ENCODE peak calls at places on chromosome 5, in eight cellular contexts. V is GM23338, R is HepG2, C is A549, U is K562, O is HL-60, H is SK-N-SH, I is GM12878. Q is an unnamed sample.

GRCh38 chr5:17256839-17257238 is 39.4 kb downstream of the BASP1 start:
- DNase-seq in V (no peak), R (no peak), C (no peak), U (no peak), O (no peak), H (no peak), I (no peak), Q (no peak)

GRCh38 chr5:179822444-179822990 is 1.8 kb downstream of the SQSTM1 start:
- DNase-seq in V (no peak), R (no peak), C (no peak), U (no peak), O (no peak), H (no peak), I (no peak), Q (no peak)

GRCh38 chr5:911601-912000 is 18.9 kb downstream of the TRIP13 start:
- DNase-seq in V (no peak), R (no peak), C (peak), U (no peak), O (no peak), H (no peak), I (no peak), Q (peak)

GRCh38 chr5:135977375-135977928 is 22.7 kb upstream of the LECT2 start:
- DNase-seq in V (peak), R (no peak), C (peak), U (peak), O (no peak), H (no peak), I (no peak), Q (peak)

GRCh38 chr5:34898258-34898895 is 16.9 kb downstream of the RAD1 start:
- DNase-seq in V (peak), R (peak), C (peak), U (peak), O (peak), H (peak), I (no peak), Q (peak)

GRCh38 chr5:117657591-117657990 is 1083.0 kb upstream of the SEMA6A start:
- DNase-seq in V (no peak), R (no peak), C (no peak), U (no peak), O (no peak), H (peak), I (no peak), Q (no peak)

GRCh38 chr5:110681109-110681508 is 45.4 kb downstream of the TMEM232 start:
- DNase-seq in V (peak), R (no peak), C (no peak), U (no peak), O (no peak), H (no peak), I (no peak), Q (no peak)

GRCh38 chr5:127994087-127994660 is 89.4 kb upstream of the SLC12A2 start:
- DNase-seq in V (no peak), R (no peak), C (no peak), U (no peak), O (no peak), H (no peak), I (no peak), Q (no peak)

GRCh38 chr5:154494036-154494435 is 16.0 kb upstream of the HAND1 start:
- DNase-seq in V (no peak), R (no peak), C (no peak), U (no peak), O (no peak), H (no peak), I (no peak), Q (no peak)
- TF ChIP-seq REST in V (no peak), R (no peak), C (no peak), U (no peak), O (no peak), H (no peak), I (no peak), Q (no peak)

DNA sequence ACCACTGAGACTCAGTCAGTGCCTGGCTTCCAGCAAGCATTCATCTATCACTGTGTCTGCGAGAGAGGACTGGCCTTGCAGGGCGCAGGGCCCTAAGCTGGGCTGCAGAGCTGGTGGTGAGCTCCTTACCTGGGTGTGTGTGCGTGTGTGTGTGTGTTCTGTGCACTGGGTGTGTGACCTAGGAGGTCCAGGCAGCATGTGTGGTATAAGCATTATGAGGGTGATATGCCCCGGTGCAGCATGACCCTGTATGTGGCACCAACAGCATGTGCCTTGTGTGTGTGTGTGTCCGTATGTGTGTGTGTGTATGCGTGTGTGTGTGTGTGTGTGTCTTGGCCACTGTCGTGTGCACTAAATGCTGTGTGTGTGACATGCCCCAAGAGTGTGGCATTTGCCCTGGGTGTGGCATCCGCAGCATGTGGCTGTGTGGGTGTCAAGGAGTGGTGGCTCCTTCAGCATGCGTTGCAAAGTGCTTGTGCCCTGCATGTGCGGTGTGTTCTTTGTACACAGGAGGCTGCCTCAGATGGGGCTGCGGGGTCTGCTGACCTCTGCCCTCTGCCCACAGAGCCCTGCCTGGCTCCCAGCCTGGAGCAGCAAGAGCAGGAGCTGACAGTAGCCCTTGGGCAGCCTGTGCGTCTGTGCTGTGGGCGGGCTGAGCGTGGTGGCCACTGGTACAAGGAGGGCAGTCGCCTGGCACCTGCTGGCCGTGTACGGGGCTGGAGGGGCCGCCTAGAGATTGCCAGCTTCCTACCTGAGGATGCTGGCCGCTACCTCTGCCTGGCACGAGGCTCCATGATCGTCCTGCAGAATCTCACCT is 3.3 kb downstream of the FGFR4 start:
- DNase-seq in V (no peak), R (no peak), C (no peak), U (no peak), O (no peak), H (no peak), I (no peak), Q (no peak)
- TF ChIP-seq REST in V (no peak), R (no peak), C (no peak), U (no peak), O (no peak), H (no peak), I (no peak), Q (no peak)

DNA sequence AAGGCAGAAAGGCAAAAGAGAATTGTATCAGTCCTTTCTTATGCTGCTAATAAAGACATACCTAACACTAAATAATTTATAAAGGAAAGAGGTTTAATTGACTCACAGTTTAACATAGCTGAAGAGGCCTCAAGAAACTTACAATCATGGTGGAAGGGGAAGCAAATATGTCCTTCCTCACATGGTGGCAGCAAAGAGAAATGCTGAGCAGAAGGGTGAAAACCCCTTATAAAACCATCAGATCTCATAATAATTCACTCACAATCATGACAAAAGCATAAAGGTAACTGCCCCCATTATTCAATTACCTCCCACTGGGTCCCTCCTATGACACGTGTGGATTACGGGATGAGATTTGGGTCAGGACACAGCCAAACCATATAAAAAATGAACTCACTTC is 312.5 kb upstream of the PTGER4 start:
- DNase-seq in V (no peak), R (no peak), C (no peak), U (no peak), O (no peak), H (no peak), I (no peak), Q (no peak)
- TF ChIP-seq REST in V (no peak), R (no peak), C (no peak), U (no peak), O (no peak), H (no peak), I (no peak), Q (no peak)

DNA sequence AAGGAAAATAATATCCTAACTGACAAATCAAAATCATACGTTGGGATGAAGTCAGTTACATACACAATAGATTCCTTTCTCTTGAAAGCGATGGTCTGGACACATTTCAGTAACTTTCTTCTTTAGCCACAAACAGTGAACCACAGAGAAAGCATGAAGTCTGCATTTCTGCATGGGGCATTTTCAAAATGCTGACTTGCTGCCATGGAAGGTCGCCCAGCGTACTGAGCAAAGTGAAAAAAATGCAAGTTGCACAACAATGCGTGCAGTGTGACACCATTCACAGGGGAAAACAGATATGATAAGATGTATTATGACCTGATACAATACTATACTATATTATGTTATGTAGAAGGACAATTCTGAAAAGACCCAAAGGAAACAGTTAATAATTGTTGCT is 146.3 kb downstream of the SNX18 start:
- DNase-seq in V (no peak), R (no peak), C (no peak), U (no peak), O (no peak), H (no peak), I (no peak), Q (no peak)
- TF ChIP-seq REST in V (no peak), R (no peak), C (no peak), U (no peak), O (no peak), H (no peak), I (no peak), Q (no peak)

DNA sequence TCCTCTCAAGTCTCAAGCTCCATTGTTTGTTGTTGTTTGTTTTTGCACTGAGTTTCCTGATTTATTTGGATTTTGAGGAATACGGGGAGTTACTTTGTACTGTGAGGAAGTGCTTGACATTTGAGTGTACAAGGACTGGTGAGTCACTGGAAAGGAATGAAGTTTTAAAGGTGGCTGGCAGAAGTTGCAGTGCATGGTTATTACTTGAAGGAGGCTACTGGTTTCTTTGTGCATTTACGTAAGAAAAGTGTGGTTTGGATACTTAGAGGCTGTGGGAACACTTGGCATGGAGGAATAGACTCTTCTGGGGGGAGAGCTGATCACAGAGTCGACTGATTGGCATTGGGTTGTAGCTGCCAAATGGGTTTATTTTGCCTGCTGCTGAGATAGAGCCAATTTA is 919.0 kb downstream of the TAF11L14 start:
- DNase-seq in V (no peak), R (no peak), C (peak), U (no peak), O (no peak), H (no peak), I (no peak), Q (no peak)
- TF ChIP-seq REST in V (no peak), R (no peak), C (no peak), U (no peak), O (no peak), H (no peak), I (no peak), Q (no peak)

DNA sequence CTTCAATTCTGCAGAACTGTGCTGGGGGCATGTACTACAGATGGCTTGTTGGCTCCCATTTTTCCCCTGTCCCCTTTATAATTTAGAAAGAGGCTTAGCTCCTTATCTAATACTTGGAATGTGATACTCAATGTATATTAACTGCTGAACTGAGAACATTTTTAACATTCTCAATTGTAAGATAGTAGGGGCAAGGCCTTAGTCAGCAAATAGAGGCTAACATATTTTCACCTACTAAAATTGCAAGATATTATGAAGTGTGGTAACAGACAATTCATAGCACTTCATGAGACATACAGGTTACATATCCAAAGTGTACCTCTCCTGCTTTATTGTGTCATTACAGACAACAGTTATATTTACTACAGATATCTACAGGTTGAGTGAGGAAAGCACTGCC is 118.2 kb upstream of the ZNF366 start:
- DNase-seq in V (no peak), R (no peak), C (no peak), U (no peak), O (no peak), H (no peak), I (no peak), Q (no peak)
- TF ChIP-seq REST in V (no peak), R (no peak), C (no peak), U (no peak), O (no peak), H (no peak), I (no peak), Q (no peak)

GRCh38 chr5:83895860-83896259 is 175.2 kb upstream of the HAPLN1 start:
- DNase-seq in V (no peak), R (no peak), C (no peak), U (no peak), O (no peak), H (no peak), I (no peak), Q (no peak)
- TF ChIP-seq REST in V (no peak), R (no peak), C (no peak), U (no peak), O (no peak), H (no peak), I (no peak), Q (no peak)

DNA sequence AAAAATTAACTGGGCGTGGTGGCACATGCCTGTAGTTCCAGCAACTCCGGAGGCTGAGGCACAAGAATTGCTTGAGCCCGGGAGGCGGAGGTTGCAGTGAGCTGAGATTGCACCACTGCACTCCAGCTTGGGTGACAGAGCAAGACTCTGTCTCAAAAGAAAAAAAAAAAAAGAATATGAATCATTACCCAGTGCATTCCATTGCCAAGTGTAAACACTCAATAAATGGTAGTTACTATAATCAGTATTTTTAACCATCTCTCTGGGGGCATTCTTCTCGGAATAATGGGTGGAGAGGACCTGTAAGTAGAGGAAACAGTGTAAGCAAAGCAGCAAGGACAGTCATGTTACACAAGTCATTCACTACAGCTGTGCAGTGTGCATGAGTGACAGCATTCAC is 13.8 kb upstream of the RANBP17 start:
- DNase-seq in V (no peak), R (no peak), C (no peak), U (no peak), O (no peak), H (no peak), I (no peak), Q (no peak)
- TF ChIP-seq REST in V (no peak), R (no peak), C (no peak), U (no peak), O (no peak), H (no peak), I (no peak), Q (no peak)

DNA sequence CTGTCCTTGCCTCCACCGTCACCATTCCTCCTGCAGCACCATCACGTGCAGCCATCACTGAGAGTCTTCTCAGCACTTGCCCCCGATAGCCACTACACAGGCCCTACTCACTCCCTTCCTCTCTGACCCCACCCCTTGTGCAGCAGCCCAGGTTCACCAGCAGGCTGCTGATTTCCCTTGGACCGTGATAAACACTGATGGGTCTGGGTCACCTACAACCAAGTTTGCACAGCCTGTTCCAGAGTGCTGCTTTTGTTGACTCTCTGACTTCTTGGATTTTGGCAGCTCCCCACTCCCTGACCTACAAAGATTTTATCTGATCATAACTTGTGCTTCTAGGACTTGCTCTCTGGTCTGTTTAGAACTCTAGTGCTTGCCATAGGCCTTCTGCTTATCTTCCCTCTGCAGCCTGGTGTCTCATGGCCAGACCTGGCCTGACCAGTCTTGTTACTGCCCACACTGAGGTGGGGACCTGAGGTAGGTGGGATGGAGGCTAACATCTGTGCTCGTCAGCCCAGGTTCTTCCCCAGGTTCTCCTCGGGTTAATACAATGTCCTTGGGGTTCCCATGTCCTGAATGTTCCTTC is 109.3 kb downstream of the TARS1 start:
- DNase-seq in V (no peak), R (no peak), C (no peak), U (peak), O (no peak), H (no peak), I (no peak), Q (no peak)
- TF ChIP-seq REST in V (no peak), R (no peak), C (no peak), U (no peak), O (no peak), H (no peak), I (no peak), Q (no peak)

Q was measured in HCT116.